ENCODE peak calls at places on chromosomes 6 and 20, in six cellular contexts. One of them, this sample, is unnamed.
A peak's percentile ranks its signal among the peaks of the same experiment; 100 is the strongest.

GRCh38 chr6:14758421-14759043 is 487.3 kb upstream of the JARID2 start:
- DNase-seq in trophoblast cell: peak; percentile 55
- DNase-seq in H9: no peak
- DNase-seq in H1: no peak
- DNase-seq in neuronal stem cell: no peak
- DNase-seq in IMR-90: peak; percentile 30
- DNase-seq in this sample: no peak

GRCh38 chr6:43758617-43759050 is 11.4 kb upstream of the VEGFA start:
- DNase-seq in H9: peak; percentile 89
- DNase-seq in neuronal stem cell: peak; percentile 36
- DNase-seq in H1: peak; percentile 91
- DNase-seq in IMR-90: no peak
- DNase-seq in trophoblast cell: no peak
- DNase-seq in this sample: no peak

GRCh38 chr6:11258260-11259237 is 26.1 kb upstream of the NEDD9 start:
- DNase-seq in H1: no peak
- DNase-seq in trophoblast cell: no peak
- DNase-seq in IMR-90: no peak
- DNase-seq in H9: no peak
- DNase-seq in neuronal stem cell: no peak
- DNase-seq in this sample: no peak

GRCh38 chr6:121925024-121925423 is 474.4 kb upstream of the HSF2 start:
- DNase-seq in neuronal stem cell: no peak
- DNase-seq in trophoblast cell: no peak
- DNase-seq in IMR-90: peak; percentile 70
- DNase-seq in H1: no peak
- DNase-seq in H9: no peak
- DNase-seq in this sample: peak; percentile 53

GRCh38 chr6:130320908-130321307 is 44.9 kb upstream of the TMEM200A start:
- DNase-seq in neuronal stem cell: no peak
- DNase-seq in trophoblast cell: no peak
- DNase-seq in IMR-90: peak; percentile 10
- DNase-seq in H9: no peak
- DNase-seq in H1: no peak
- DNase-seq in this sample: no peak

GRCh38 chr6:16762547-16763477 is 1.6 kb upstream of the ATXN1 start:
- DNase-seq in trophoblast cell: peak; percentile 70
- DNase-seq in IMR-90: peak; percentile 97
- DNase-seq in neuronal stem cell: peak; percentile 27
- DNase-seq in H9: peak; percentile 54
- DNase-seq in H1: peak; percentile 58
- DNase-seq in this sample: peak; percentile 93

GRCh38 chr20:19995220-19995863 is 21.8 kb upstream of the NAA20 start:
- DNase-seq in H9: no peak
- DNase-seq in neuronal stem cell: no peak
- DNase-seq in trophoblast cell: peak; percentile 54
- DNase-seq in H1: no peak
- DNase-seq in IMR-90: peak; percentile 64
- DNase-seq in this sample: peak; percentile 61

GRCh38 chr20:62816879-62817873 is at the start of gene COL9A3:
- DNase-seq in H9: no peak
- DNase-seq in neuronal stem cell: no peak
- DNase-seq in IMR-90: no peak
- DNase-seq in trophoblast cell: no peak
- DNase-seq in H1: peak; percentile 76
- DNase-seq in this sample: no peak

GRCh38 chr20:59779656-59780380 is 153.6 kb downstream of the SYCP2 start:
- DNase-seq in trophoblast cell: no peak
- DNase-seq in H9: peak; percentile 16
- DNase-seq in H1: no peak
- DNase-seq in neuronal stem cell: no peak
- DNase-seq in IMR-90: no peak
- DNase-seq in this sample: no peak

GRCh38 chr6:69022991-69023390 is 387.9 kb downstream of the ADGRB3 start:
- DNase-seq in IMR-90: peak; percentile 53
- DNase-seq in H9: no peak
- DNase-seq in H1: no peak
- DNase-seq in trophoblast cell: no peak
- DNase-seq in neuronal stem cell: no peak
- DNase-seq in this sample: peak; percentile 70

GRCh38 chr6:161443868-161444267 is 170.0 kb upstream of the AGPAT4 start:
- DNase-seq in neuronal stem cell: no peak
- DNase-seq in H9: peak; percentile 83
- DNase-seq in IMR-90: no peak
- DNase-seq in trophoblast cell: no peak
- DNase-seq in H1: peak; percentile 62
- DNase-seq in this sample: no peak

GRCh38 chr6:47061631-47062300 is 19.6 kb upstream of the ADGRF1 start:
- DNase-seq in trophoblast cell: no peak
- DNase-seq in H9: no peak
- DNase-seq in neuronal stem cell: no peak
- DNase-seq in H1: no peak
- DNase-seq in IMR-90: no peak
- DNase-seq in this sample: peak; percentile 43

GRCh38 chr6:153032255-153032882 is 29.9 kb upstream of the MTRF1L start:
- DNase-seq in IMR-90: peak; percentile 81
- DNase-seq in neuronal stem cell: no peak
- DNase-seq in H1: no peak
- DNase-seq in trophoblast cell: no peak
- DNase-seq in H9: no peak
- DNase-seq in this sample: peak; percentile 72

GRCh38 chr6:106773956-106774629 is 144.7 kb downstream of the QRSL1 start:
- DNase-seq in trophoblast cell: no peak
- DNase-seq in IMR-90: no peak
- DNase-seq in H9: no peak
- DNase-seq in neuronal stem cell: no peak
- DNase-seq in H1: no peak
- DNase-seq in this sample: no peak

GRCh38 chr6:3766219-3766618 is 14.7 kb upstream of the PXDC1 start:
- DNase-seq in H1: no peak
- DNase-seq in trophoblast cell: no peak
- DNase-seq in H9: no peak
- DNase-seq in neuronal stem cell: no peak
- DNase-seq in IMR-90: no peak
- DNase-seq in this sample: no peak

GRCh38 chr20:50992733-50993457 is 30.0 kb downstream of the KCNG1 start:
- DNase-seq in H1: peak; percentile 82
- DNase-seq in trophoblast cell: peak; percentile 62
- DNase-seq in IMR-90: peak; percentile 69
- DNase-seq in neuronal stem cell: peak; percentile 85
- DNase-seq in H9: peak; percentile 94
- DNase-seq in this sample: peak; percentile 81

GRCh38 chr20:47019106-47019824 is 124.6 kb downstream of the EYA2 start:
- DNase-seq in trophoblast cell: no peak
- DNase-seq in IMR-90: peak; percentile 94
- DNase-seq in H1: no peak
- DNase-seq in H9: no peak
- DNase-seq in neuronal stem cell: no peak
- DNase-seq in this sample: peak; percentile 6

GRCh38 chr6:138410972-138411667 is 7.1 kb downstream of the HEBP2 start:
- DNase-seq in neuronal stem cell: no peak
- DNase-seq in trophoblast cell: peak; percentile 29
- DNase-seq in H1: no peak
- DNase-seq in H9: no peak
- DNase-seq in IMR-90: peak; percentile 83
- DNase-seq in this sample: peak; percentile 76

GRCh38 chr6:30615958-30616810 is 859 bp downstream of the PPP1R10 start:
- DNase-seq in H9: peak; percentile 45
- DNase-seq in IMR-90: no peak
- DNase-seq in neuronal stem cell: peak; percentile 31
- DNase-seq in trophoblast cell: peak; percentile 33
- DNase-seq in H1: no peak
- DNase-seq in this sample: peak; percentile 52

GRCh38 chr20:19406371-19406770 is 193.9 kb downstream of the SLC24A3 start:
- DNase-seq in trophoblast cell: no peak
- DNase-seq in IMR-90: no peak
- DNase-seq in H9: no peak
- DNase-seq in H1: no peak
- DNase-seq in neuronal stem cell: no peak
- DNase-seq in this sample: no peak

GRCh38 chr20:3166338-3166912 is 6.8 kb upstream of the FASTKD5 start:
- DNase-seq in H9: no peak
- DNase-seq in neuronal stem cell: no peak
- DNase-seq in H1: no peak
- DNase-seq in IMR-90: no peak
- DNase-seq in trophoblast cell: no peak
- DNase-seq in this sample: no peak

GRCh38 chr6:16184129-16184528 is 54.3 kb upstream of the GMPR start:
- DNase-seq in H9: peak; percentile 68
- DNase-seq in neuronal stem cell: no peak
- DNase-seq in trophoblast cell: peak; percentile 41
- DNase-seq in H1: no peak
- DNase-seq in IMR-90: peak; percentile 7
- DNase-seq in this sample: peak; percentile 22

GRCh38 chr20:34904202-34904621 is 27.8 kb downstream of the ACSS2 start:
- DNase-seq in trophoblast cell: no peak
- DNase-seq in H9: no peak
- DNase-seq in IMR-90: no peak
- DNase-seq in neuronal stem cell: no peak
- DNase-seq in H1: no peak
- DNase-seq in this sample: no peak

GRCh38 chr6:142300758-142301251 is 1.0 kb upstream of the ADGRG6 start:
- DNase-seq in H1: no peak
- DNase-seq in neuronal stem cell: peak; percentile 4
- DNase-seq in trophoblast cell: no peak
- DNase-seq in H9: peak; percentile 31
- DNase-seq in IMR-90: peak; percentile 71
- DNase-seq in this sample: peak; percentile 72

GRCh38 chr20:22675337-22675736 is 91.0 kb upstream of the FOXA2 start:
- DNase-seq in H9: no peak
- DNase-seq in H1: no peak
- DNase-seq in IMR-90: no peak
- DNase-seq in neuronal stem cell: no peak
- DNase-seq in trophoblast cell: no peak
- DNase-seq in this sample: no peak

GRCh38 chr20:62707981-62708521 is 585 bp upstream of the NTSR1 start:
- DNase-seq in IMR-90: no peak
- DNase-seq in H9: peak; percentile 79
- DNase-seq in neuronal stem cell: no peak
- DNase-seq in H1: peak; percentile 86
- DNase-seq in trophoblast cell: no peak
- DNase-seq in this sample: no peak

GRCh38 chr20:12997128-12997655 is 11.6 kb upstream of the SPTLC3 start:
- DNase-seq in IMR-90: no peak
- DNase-seq in H1: no peak
- DNase-seq in trophoblast cell: no peak
- DNase-seq in H9: no peak
- DNase-seq in neuronal stem cell: no peak
- DNase-seq in this sample: no peak

GRCh38 chr6:138772596-138773176 is 883 bp upstream of the CCDC28A start:
- DNase-seq in trophoblast cell: no peak
- DNase-seq in IMR-90: no peak
- DNase-seq in neuronal stem cell: no peak
- DNase-seq in H1: no peak
- DNase-seq in H9: no peak
- DNase-seq in this sample: no peak

GRCh38 chr6:116371384-116372209 is 850 bp downstream of the DSE start:
- DNase-seq in H1: peak; percentile 83
- DNase-seq in trophoblast cell: peak; percentile 90
- DNase-seq in IMR-90: peak; percentile 94
- DNase-seq in H9: peak; percentile 84
- DNase-seq in neuronal stem cell: peak; percentile 71
- DNase-seq in this sample: peak; percentile 94
- H2BK120ac ChIP-seq in H1: no peak overlapping the region
- H2BK120ac ChIP-seq in trophoblast cell: peak overlapping the region; percentile 89
- H2BK120ac ChIP-seq in IMR-90: peak overlapping the region; percentile 58
- H2BK120ac ChIP-seq in H9: no peak overlapping the region
- H2BK120ac ChIP-seq in neuronal stem cell: peak overlapping the region; percentile 96
- H2BK120ac ChIP-seq in this sample: peak overlapping the region; percentile 54

DNA sequence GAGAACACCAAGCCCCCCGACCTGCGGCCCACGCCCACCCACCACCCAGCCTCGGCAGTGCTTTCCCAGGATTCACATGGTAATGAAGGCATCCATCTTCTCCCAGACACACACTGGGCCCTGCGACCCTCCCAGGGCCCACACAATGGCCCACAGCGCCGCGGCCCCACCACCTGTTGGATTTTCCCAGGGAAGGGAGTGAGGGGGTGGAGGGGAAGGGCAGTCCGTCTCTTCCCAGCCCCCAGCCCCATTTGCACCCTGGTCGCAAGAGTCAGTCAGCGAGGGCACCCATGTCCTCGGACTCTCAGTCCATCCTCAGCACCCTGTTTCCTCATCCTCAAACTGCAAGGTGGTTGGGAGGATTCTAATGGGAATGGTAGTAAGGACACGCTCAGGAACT is 23.7 kb upstream of the ID1 start:
- DNase-seq in neuronal stem cell: no peak
- DNase-seq in trophoblast cell: no peak
- DNase-seq in H9: peak; percentile 66
- DNase-seq in H1: peak; percentile 69
- DNase-seq in IMR-90: no peak
- DNase-seq in this sample: no peak
- H3K4ac ChIP-seq in neuronal stem cell: no peak overlapping the region
- H3K4ac ChIP-seq in trophoblast cell: no peak overlapping the region
- H3K4ac ChIP-seq in H9: no peak overlapping the region
- H3K4ac ChIP-seq in H1: peak overlapping the region; percentile 91
- H3K4ac ChIP-seq in IMR-90: no peak overlapping the region
- H3K4ac ChIP-seq in this sample: peak overlapping the region; percentile 47

GRCh38 chr6:31665501-31666336 is at the start of gene CSNK2B:
- DNase-seq in IMR-90: peak; percentile 96
- DNase-seq in H1: peak; percentile 91
- DNase-seq in trophoblast cell: peak; percentile 99
- DNase-seq in H9: peak; percentile 98
- DNase-seq in neuronal stem cell: peak; percentile 93
- DNase-seq in this sample: peak; percentile 98
- H2AFZ ChIP-seq in IMR-90: peak within 1 kb of the TSS; percentile 90
- H2AFZ ChIP-seq in H1: peak within 1 kb of the TSS; percentile 25
- H2AFZ ChIP-seq in trophoblast cell: peak within 1 kb of the TSS; percentile 54
- H2AFZ ChIP-seq in H9: no peak within 1 kb of the TSS
- H2AFZ ChIP-seq in neuronal stem cell: peak within 1 kb of the TSS; percentile 85
- H2AFZ ChIP-seq in this sample: peak within 1 kb of the TSS; percentile 74

GRCh38 chr6:41651962-41652657 is 13.8 kb downstream of the MDFI start:
- DNase-seq in H1: no peak
- DNase-seq in trophoblast cell: no peak
- DNase-seq in neuronal stem cell: no peak
- DNase-seq in IMR-90: no peak
- DNase-seq in H9: no peak
- DNase-seq in this sample: no peak
- H2BK120ac ChIP-seq in H1: no peak overlapping the region
- H2BK120ac ChIP-seq in trophoblast cell: no peak overlapping the region
- H2BK120ac ChIP-seq in neuronal stem cell: no peak overlapping the region
- H2BK120ac ChIP-seq in IMR-90: no peak overlapping the region
- H2BK120ac ChIP-seq in H9: no peak overlapping the region
- H2BK120ac ChIP-seq in this sample: no peak overlapping the region